ENCODE peak calls at places on chromosomes 1 and 21, in eight cellular contexts. X, E, U, V, W, F, G and B are unnamed samples.

GRCh38 chr1:59083946-59084865 is 212.7 kb upstream of the FGGY start:
- DNase-seq in V (no peak), U (peak; percentile 48), F (no peak), E (no peak), W (peak; percentile 55), G (no peak), X (no peak), B (no peak)

GRCh38 chr1:62832276-62832675 is 48.3 kb downstream of the ATG4C start:
- DNase-seq in F (no peak), E (no peak), U (no peak), V (no peak), W (no peak), G (no peak), X (no peak), B (no peak)

GRCh38 chr1:233635765-233636502 is 22.0 kb downstream of the KCNK1 start:
- DNase-seq in F (no peak), G (no peak), W (peak; percentile 6), V (no peak), X (no peak), U (no peak), E (no peak), B (no peak)

GRCh38 chr1:67312630-67313029 is 5.0 kb downstream of the IL12RB2 start:
- DNase-seq in E (no peak), V (no peak), W (no peak), U (no peak), X (no peak), F (no peak), G (no peak), B (no peak)

GRCh38 chr1:79109445-79109844 is 102.9 kb upstream of the ADGRL4 start:
- DNase-seq in U (no peak), V (no peak), E (no peak), X (no peak), F (no peak), G (no peak), W (no peak), B (no peak)

GRCh38 chr21:38831526-38832467 is 26.1 kb downstream of the ETS2 start:
- DNase-seq in U (no peak), G (peak; percentile 59), F (peak; percentile 48), W (peak; percentile 100), V (no peak), E (peak; percentile 86), X (no peak), B (peak; percentile 98)

GRCh38 chr1:119040906-119041305 is 52.8 kb upstream of the TBX15 start:
- DNase-seq in G (no peak), U (no peak), F (no peak), V (no peak), E (peak; percentile 22), W (peak; percentile 75), X (no peak), B (no peak)

GRCh38 chr1:10173582-10173981 is 36.8 kb upstream of the KIF1B start:
- DNase-seq in U (no peak), F (no peak), W (no peak), G (no peak), V (no peak), X (no peak), E (no peak), B (no peak)

GRCh38 chr1:165894591-165894990 is 67.2 kb downstream of the UCK2 start:
- DNase-seq in V (no peak), F (no peak), U (no peak), X (no peak), E (no peak), W (no peak), G (no peak), B (peak; percentile 5)

GRCh38 chr1:165697491-165697880 is 876 bp downstream of the ALDH9A1 start:
- DNase-seq in X (no peak), G (no peak), W (no peak), U (no peak), F (no peak), V (no peak), E (no peak), B (no peak)

GRCh38 chr21:37145635-37146111 is 72.6 kb downstream of the TTC3 start:
- DNase-seq in F (no peak), U (no peak), X (no peak), W (no peak), G (no peak), V (no peak), E (no peak), B (no peak)

GRCh38 chr1:24256687-24257086 is 62.5 kb upstream of the GRHL3 start:
- DNase-seq in E (no peak), U (no peak), G (no peak), V (no peak), W (no peak), F (no peak), X (no peak), B (no peak)

GRCh38 chr1:15075812-15076211 is 77.7 kb upstream of the TMEM51 start:
- DNase-seq in U (peak; percentile 92), X (no peak), W (no peak), F (no peak), V (no peak), G (no peak), E (no peak), B (no peak)

GRCh38 chr1:40059292-40059959 is 18.9 kb downstream of the CAP1 start:
- DNase-seq in U (peak; percentile 50), G (no peak), F (no peak), V (peak; percentile 6), X (no peak), E (no peak), W (peak; percentile 88), B (peak; percentile 81)

GRCh38 chr21:46226920-46227599 is 1.5 kb downstream of the LSS start:
- DNase-seq in V (no peak), X (no peak), F (no peak), E (peak; percentile 34), U (no peak), G (no peak), W (peak; percentile 94), B (peak; percentile 23)